ENCODE peak calls at places on chromosomes 11 and 22, in four cellular contexts. H, I, P and L are unnamed samples.
A peak's percentile ranks its signal among the peaks of the same experiment; 100 is the strongest.

GRCh38 chr22:43269325-43270040 is 73.7 kb downstream of the SCUBE1 start:
- DNase-seq in H (no peak), I (no peak), P (no peak), L (no peak)

GRCh38 chr11:58165504-58166106 is 23.3 kb upstream of the OR9Q2 start:
- DNase-seq in I (peak; percentile 40), P (no peak), H (no peak), L (no peak)

GRCh38 chr11:75245356-75246005 is 4.9 kb downstream of the TPBGL start:
- DNase-seq in H (no peak), I (no peak), P (peak; percentile 21), L (no peak)

GRCh38 chr11:27926981-27927481 is 180.9 kb downstream of the KIF18A start:
- DNase-seq in H (peak; percentile 52), P (no peak), I (no peak), L (no peak)

GRCh38 chr11:71241721-71242259 is 10.6 kb downstream of the SHANK2 start:
- DNase-seq in P (no peak), H (no peak), I (no peak), L (no peak)

GRCh38 chr11:76823481-76824028 is 37.2 kb upstream of the ACER3 start:
- DNase-seq in P (no peak), I (no peak), H (peak; percentile 89), L (no peak)

GRCh38 chr11:102347526-102348331 is 715 bp downstream of the BIRC2 start:
- DNase-seq in P (no peak), I (peak; percentile 71), H (peak; percentile 59), L (no peak)

GRCh38 chr22:39908737-39909136 is 7.9 kb downstream of the GRAP2 start:
- DNase-seq in P (no peak), H (no peak), I (no peak), L (no peak)

GRCh38 chr11:90250970-90251369 is 28.1 kb upstream of the CHORDC1 start:
- DNase-seq in P (no peak), H (no peak), I (no peak), L (no peak)

GRCh38 chr11:124868322-124869274 is 3.4 kb downstream of the ROBO3 start:
- DNase-seq in H (no peak), P (peak; percentile 43), I (no peak), L (no peak)

GRCh38 chr11:109864161-109864661 is 229.0 kb upstream of the ZC3H12C start:
- DNase-seq in P (no peak), I (peak; percentile 8), H (no peak), L (no peak)

GRCh38 chr11:78030429-78031325 is 7.6 kb upstream of the KCTD14 start:
- DNase-seq in P (peak; percentile 77), H (peak; percentile 68), I (peak; percentile 78), L (no peak)

GRCh38 chr11:110728883-110729282 is 16.6 kb upstream of the ARHGAP20 start:
- DNase-seq in I (no peak), P (no peak), H (peak; percentile 83), L (no peak)

GRCh38 chr11:35126000-35126878 is 12.7 kb upstream of the CD44 start:
- DNase-seq in I (no peak), P (no peak), H (no peak), L (no peak)

GRCh38 chr22:33302049-33302545 is 243.9 kb upstream of the SYN3 start:
- DNase-seq in P (peak; percentile 91), I (peak; percentile 88), H (peak; percentile 68), L (no peak)

GRCh38 chr22:49958462-49958921 is 2.1 kb upstream of the PIM3 start:
- DNase-seq in P (no peak), I (no peak), H (no peak), L (no peak)